ENCODE peak calls at places on chromosomes 1 and 21, in five cellular contexts. One of them, this sample, is unnamed.

GRCh38 chr1:229888561-229889001 is 178.5 kb upstream of the GALNT2 start:
- DNase-seq in activated naive CD4-positive, alpha-beta T cell: no peak
- DNase-seq in M059J: peak
- DNase-seq in NK-92 treated with Interleukin-12 subunit alpha and Interleukin-12 subunit beta, amount 100 ng/mL, for 24 hours: no peak
- DNase-seq in AG04449: no peak
- DNase-seq in this sample: no peak

GRCh38 chr1:160607051-160608032 is 28.0 kb upstream of the CD84 start:
- DNase-seq in activated naive CD4-positive, alpha-beta T cell: no peak
- DNase-seq in M059J: peak
- DNase-seq in NK-92 treated with Interleukin-12 subunit alpha and Interleukin-12 subunit beta, amount 100 ng/mL, for 24 hours: peak
- DNase-seq in AG04449: peak
- DNase-seq in this sample: peak

GRCh38 chr1:159868766-159869165 is 6.3 kb upstream of the VSIG8 start:
- DNase-seq in activated naive CD4-positive, alpha-beta T cell: no peak
- DNase-seq in M059J: no peak
- DNase-seq in NK-92 treated with Interleukin-12 subunit alpha and Interleukin-12 subunit beta, amount 100 ng/mL, for 24 hours: no peak
- DNase-seq in AG04449: no peak
- DNase-seq in this sample: no peak

GRCh38 chr1:197302775-197303174 is 34.7 kb downstream of the CRB1 start:
- DNase-seq in activated naive CD4-positive, alpha-beta T cell: no peak
- DNase-seq in M059J: peak
- DNase-seq in NK-92 treated with Interleukin-12 subunit alpha and Interleukin-12 subunit beta, amount 100 ng/mL, for 24 hours: no peak
- DNase-seq in AG04449: peak
- DNase-seq in this sample: peak

GRCh38 chr1:64006276-64007051 is 197.0 kb upstream of the UBE2U start:
- DNase-seq in activated naive CD4-positive, alpha-beta T cell: no peak
- DNase-seq in M059J: peak
- DNase-seq in NK-92 treated with Interleukin-12 subunit alpha and Interleukin-12 subunit beta, amount 100 ng/mL, for 24 hours: no peak
- DNase-seq in AG04449: no peak
- DNase-seq in this sample: peak

GRCh38 chr1:53734650-53735211 is 4.2 kb downstream of the GLIS1 start:
- DNase-seq in activated naive CD4-positive, alpha-beta T cell: no peak
- DNase-seq in M059J: peak
- DNase-seq in NK-92 treated with Interleukin-12 subunit alpha and Interleukin-12 subunit beta, amount 100 ng/mL, for 24 hours: no peak
- DNase-seq in AG04449: no peak
- DNase-seq in this sample: peak

GRCh38 chr1:84709175-84709574 is 18.9 kb upstream of the SSX2IP start:
- DNase-seq in activated naive CD4-positive, alpha-beta T cell: no peak
- DNase-seq in M059J: no peak
- DNase-seq in NK-92 treated with Interleukin-12 subunit alpha and Interleukin-12 subunit beta, amount 100 ng/mL, for 24 hours: no peak
- DNase-seq in AG04449: no peak
- DNase-seq in this sample: no peak

GRCh38 chr1:172978595-172978994 is 72.1 kb downstream of the TNFSF18 start:
- DNase-seq in activated naive CD4-positive, alpha-beta T cell: no peak
- DNase-seq in M059J: peak
- DNase-seq in NK-92 treated with Interleukin-12 subunit alpha and Interleukin-12 subunit beta, amount 100 ng/mL, for 24 hours: no peak
- DNase-seq in AG04449: no peak
- DNase-seq in this sample: no peak

GRCh38 chr1:2204384-2205190 is 10.0 kb upstream of the FAAP20 start:
- DNase-seq in activated naive CD4-positive, alpha-beta T cell: peak
- DNase-seq in M059J: peak
- DNase-seq in NK-92 treated with Interleukin-12 subunit alpha and Interleukin-12 subunit beta, amount 100 ng/mL, for 24 hours: no peak
- DNase-seq in AG04449: no peak
- DNase-seq in this sample: peak

GRCh38 chr1:158355773-158356172 is 2.1 kb downstream of the CD1E start:
- DNase-seq in activated naive CD4-positive, alpha-beta T cell: no peak
- DNase-seq in M059J: no peak
- DNase-seq in NK-92 treated with Interleukin-12 subunit alpha and Interleukin-12 subunit beta, amount 100 ng/mL, for 24 hours: no peak
- DNase-seq in AG04449: no peak
- DNase-seq in this sample: no peak

GRCh38 chr1:12121212-12122000 is 45.4 kb upstream of the TNFRSF1B start:
- DNase-seq in activated naive CD4-positive, alpha-beta T cell: no peak
- DNase-seq in M059J: peak
- DNase-seq in NK-92 treated with Interleukin-12 subunit alpha and Interleukin-12 subunit beta, amount 100 ng/mL, for 24 hours: no peak
- DNase-seq in AG04449: peak
- DNase-seq in this sample: no peak

GRCh38 chr1:32998009-32998555 is 33.5 kb upstream of the RNF19B start:
- DNase-seq in activated naive CD4-positive, alpha-beta T cell: no peak
- DNase-seq in M059J: no peak
- DNase-seq in NK-92 treated with Interleukin-12 subunit alpha and Interleukin-12 subunit beta, amount 100 ng/mL, for 24 hours: no peak
- DNase-seq in AG04449: no peak
- DNase-seq in this sample: peak

GRCh38 chr21:38179504-38179900 is 77.3 kb upstream of the KCNJ15 start:
- DNase-seq in activated naive CD4-positive, alpha-beta T cell: no peak
- DNase-seq in M059J: peak
- DNase-seq in NK-92 treated with Interleukin-12 subunit alpha and Interleukin-12 subunit beta, amount 100 ng/mL, for 24 hours: no peak
- DNase-seq in AG04449: no peak
- DNase-seq in this sample: peak

GRCh38 chr1:30860320-30860652 is 48.3 kb downstream of the SDC3 start:
- DNase-seq in activated naive CD4-positive, alpha-beta T cell: no peak
- DNase-seq in M059J: no peak
- DNase-seq in NK-92 treated with Interleukin-12 subunit alpha and Interleukin-12 subunit beta, amount 100 ng/mL, for 24 hours: no peak
- DNase-seq in AG04449: no peak
- DNase-seq in this sample: no peak